ENCODE peak calls at places on chromosomes 6 and 20, in four cellular contexts. X is HTR-8/SVneo, D is non-pigmented ciliary epithelial cell, J is lower leg skin. R is an unnamed sample.

GRCh38 chr20:10747019-10747418 is 73.2 kb upstream of the JAG1 start:
- DNase-seq in J (no peak), D (no peak), X (no peak), R (no peak)

GRCh38 chr6:167838207-167838748 is 11.6 kb downstream of the AFDN start:
- DNase-seq in X (no peak), D (no peak), J (no peak), R (no peak)

GRCh38 chr6:160248538-160248937 is 10.1 kb downstream of the SLC22A2 start:
- DNase-seq in J (no peak), X (peak; percentile 9), D (no peak), R (no peak)

GRCh38 chr6:56334937-56335336 is 87.6 kb upstream of the COL21A1 start:
- DNase-seq in J (no peak), X (no peak), D (no peak), R (no peak)

GRCh38 chr20:17885544-17885943 is 83.0 kb downstream of the SNX5 start:
- DNase-seq in J (no peak), X (no peak), D (no peak), R (no peak)

GRCh38 chr6:165782124-165782523 is 119.1 kb upstream of the PDE10A start:
- DNase-seq in D (no peak), X (no peak), J (no peak), R (no peak)

GRCh38 chr20:2462484-2462883 is 8.1 kb downstream of the SNRPB start:
- DNase-seq in X (no peak), D (no peak), J (no peak), R (no peak)

GRCh38 chr6:37019065-37019450 is 13.6 kb downstream of the FGD2 start:
- DNase-seq in D (no peak), X (no peak), J (no peak), R (no peak)

GRCh38 chr6:26284537-26285142 is 80.4 kb upstream of the BTN3A2 start:
- DNase-seq in D (no peak), J (peak; percentile 92), X (no peak), R (peak; percentile 69)

GRCh38 chr20:58571942-58572666 is 56.9 kb upstream of the APCDD1L start:
- DNase-seq in D (no peak), X (peak; percentile 99), J (no peak), R (peak; percentile 33)

GRCh38 chr6:75431379-75431778 is 62.2 kb downstream of the FILIP1 start:
- DNase-seq in D (no peak), X (no peak), J (no peak), R (no peak)

GRCh38 chr6:75467906-75468460 is 25.6 kb downstream of the FILIP1 start:
- DNase-seq in X (no peak), J (no peak), D (no peak), R (peak; percentile 49)

GRCh38 chr6:149317656-149318571 is at the start of gene TAB2:
- DNase-seq in X (peak; percentile 19), J (peak; percentile 87), D (no peak), R (peak; percentile 46)

GRCh38 chr20:16124491-16124890 is 448.8 kb downstream of the KIF16B start:
- DNase-seq in X (no peak), D (no peak), J (no peak), R (no peak)

GRCh38 chr20:1375515-1375914 is 17.3 kb downstream of the FKBP1A start:
- DNase-seq in X (peak; percentile 73), D (peak; percentile 40), J (no peak), R (no peak)

GRCh38 chr20:13819885-13820645 is 35.2 kb downstream of the NDUFAF5 start:
- DNase-seq in D (peak; percentile 10), J (no peak), X (peak; percentile 40), R (peak; percentile 60)

GRCh38 chr20:63308218-63308911 is 15.4 kb downstream of the COL20A1 start:
- DNase-seq in D (no peak), J (no peak), X (no peak), R (no peak)

GRCh38 chr20:12394786-12395185 is 477.1 kb downstream of the BTBD3 start:
- DNase-seq in J (no peak), D (no peak), X (no peak), R (no peak)

GRCh38 chr6:34223381-34223963 is 13.2 kb upstream of the HMGA1 start:
- DNase-seq in J (peak; percentile 86), X (no peak), D (no peak), R (peak; percentile 50)

GRCh38 chr6:31576897-31577341 is 1.6 kb downstream of the TNF start:
- DNase-seq in J (no peak), X (no peak), D (no peak), R (no peak)

GRCh38 chr6:29887330-29887818 is 55.0 kb upstream of the HLA-A start:
- DNase-seq in J (peak; percentile 90), X (no peak), D (no peak), R (peak; percentile 77)

GRCh38 chr6:137217801-137218472 is 1.2 kb downstream of the IFNGR1 start:
- DNase-seq in X (no peak), J (no peak), D (no peak), R (no peak)

GRCh38 chr6:71287038-71287437 is 1.6 kb upstream of the OGFRL1 start:
- DNase-seq in J (peak; percentile 86), X (no peak), D (no peak), R (peak; percentile 49)

GRCh38 chr20:39107741-39108140 is 145.6 kb downstream of the DHX35 start:
- DNase-seq in D (no peak), J (no peak), X (peak; percentile 38), R (no peak)

GRCh38 chr6:38259736-38260135 is 380.0 kb downstream of the BTBD9 start:
- DNase-seq in D (peak; percentile 55), X (no peak), J (no peak), R (no peak)

GRCh38 chr6:45001663-45002062 is 326.5 kb upstream of the RUNX2 start:
- DNase-seq in J (no peak), X (no peak), D (no peak), R (no peak)

GRCh38 chr6:133430530-133430929 is 189.4 kb downstream of the EYA4 start:
- DNase-seq in D (no peak), J (no peak), X (no peak), R (no peak)

R was measured in uterus.